ENCODE peak calls at places on chromosome 18, in six cellular contexts. One of them, this sample, is unnamed.

GRCh38 chr18:45666520-45666919 is 51.2 kb downstream of the SLC14A2 start:
- DNase-seq in K562: no peak
- DNase-seq in GM12878: no peak
- DNase-seq in HepG2: peak
- DNase-seq in A549: no peak
- DNase-seq in endothelial cell of umbilical vein: no peak
- DNase-seq in this sample: peak

GRCh38 chr18:37429768-37430167 is 135.8 kb downstream of the CELF4 start:
- DNase-seq in HepG2: no peak
- DNase-seq in endothelial cell of umbilical vein: no peak
- DNase-seq in A549: no peak
- DNase-seq in GM12878: no peak
- DNase-seq in K562: no peak
- DNase-seq in this sample: peak

GRCh38 chr18:14945984-14946383 is 198.0 kb downstream of the ANKRD30B start:
- DNase-seq in endothelial cell of umbilical vein: no peak
- DNase-seq in K562: no peak
- DNase-seq in GM12878: no peak
- DNase-seq in A549: no peak
- DNase-seq in HepG2: no peak
- DNase-seq in this sample: no peak

GRCh38 chr18:36095936-36096519 is 28.7 kb upstream of the RPRD1A start:
- DNase-seq in HepG2: peak
- DNase-seq in A549: peak
- DNase-seq in endothelial cell of umbilical vein: peak
- DNase-seq in GM12878: no peak
- DNase-seq in K562: peak
- DNase-seq in this sample: peak

GRCh38 chr18:40440088-40440487 is 1514.9 kb upstream of the PIK3C3 start:
- DNase-seq in K562: no peak
- DNase-seq in endothelial cell of umbilical vein: no peak
- DNase-seq in A549: no peak
- DNase-seq in HepG2: no peak
- DNase-seq in GM12878: no peak
- DNase-seq in this sample: no peak

GRCh38 chr18:24208270-24209035 is 69.6 kb downstream of the CABYR start:
- DNase-seq in endothelial cell of umbilical vein: no peak
- DNase-seq in HepG2: no peak
- DNase-seq in GM12878: no peak
- DNase-seq in K562: no peak
- DNase-seq in A549: no peak
- DNase-seq in this sample: no peak

GRCh38 chr18:63138469-63139340 is 180.9 kb downstream of the BCL2 start:
- DNase-seq in endothelial cell of umbilical vein: no peak
- DNase-seq in K562: peak
- DNase-seq in A549: no peak
- DNase-seq in GM12878: peak
- DNase-seq in HepG2: no peak
- DNase-seq in this sample: no peak

GRCh38 chr18:72692086-72692485 is 147.9 kb upstream of the CBLN2 start:
- DNase-seq in endothelial cell of umbilical vein: no peak
- DNase-seq in K562: no peak
- DNase-seq in A549: no peak
- DNase-seq in HepG2: no peak
- DNase-seq in GM12878: no peak
- DNase-seq in this sample: no peak

GRCh38 chr18:8623549-8624106 is 14.4 kb downstream of the RAB12 start:
- DNase-seq in A549: no peak
- DNase-seq in HepG2: no peak
- DNase-seq in K562: no peak
- DNase-seq in GM12878: no peak
- DNase-seq in endothelial cell of umbilical vein: no peak
- DNase-seq in this sample: peak

GRCh38 chr18:23471486-23471885 is 18.4 kb downstream of the RIOK3 start:
- DNase-seq in GM12878: no peak
- DNase-seq in A549: no peak
- DNase-seq in endothelial cell of umbilical vein: no peak
- DNase-seq in HepG2: no peak
- DNase-seq in K562: no peak
- DNase-seq in this sample: no peak

GRCh38 chr18:3889803-3890202 is 439.8 kb downstream of the TGIF1 start:
- DNase-seq in A549: no peak
- DNase-seq in endothelial cell of umbilical vein: no peak
- DNase-seq in HepG2: peak
- DNase-seq in K562: no peak
- DNase-seq in GM12878: no peak
- DNase-seq in this sample: no peak

GRCh38 chr18:62452280-62452824 is 70.5 kb upstream of the ZCCHC2 start:
- DNase-seq in GM12878: no peak
- DNase-seq in A549: peak
- DNase-seq in endothelial cell of umbilical vein: no peak
- DNase-seq in K562: no peak
- DNase-seq in HepG2: peak
- DNase-seq in this sample: peak

GRCh38 chr18:382423-382984 is 114.7 kb upstream of the THOC1 start:
- DNase-seq in HepG2: no peak
- DNase-seq in GM12878: no peak
- DNase-seq in K562: no peak
- DNase-seq in endothelial cell of umbilical vein: no peak
- DNase-seq in A549: no peak
- DNase-seq in this sample: no peak

GRCh38 chr18:74499633-74500032 is 3.5 kb downstream of the CNDP2 start:
- DNase-seq in GM12878: peak
- DNase-seq in HepG2: no peak
- DNase-seq in endothelial cell of umbilical vein: no peak
- DNase-seq in K562: peak
- DNase-seq in A549: no peak
- DNase-seq in this sample: peak

DNA sequence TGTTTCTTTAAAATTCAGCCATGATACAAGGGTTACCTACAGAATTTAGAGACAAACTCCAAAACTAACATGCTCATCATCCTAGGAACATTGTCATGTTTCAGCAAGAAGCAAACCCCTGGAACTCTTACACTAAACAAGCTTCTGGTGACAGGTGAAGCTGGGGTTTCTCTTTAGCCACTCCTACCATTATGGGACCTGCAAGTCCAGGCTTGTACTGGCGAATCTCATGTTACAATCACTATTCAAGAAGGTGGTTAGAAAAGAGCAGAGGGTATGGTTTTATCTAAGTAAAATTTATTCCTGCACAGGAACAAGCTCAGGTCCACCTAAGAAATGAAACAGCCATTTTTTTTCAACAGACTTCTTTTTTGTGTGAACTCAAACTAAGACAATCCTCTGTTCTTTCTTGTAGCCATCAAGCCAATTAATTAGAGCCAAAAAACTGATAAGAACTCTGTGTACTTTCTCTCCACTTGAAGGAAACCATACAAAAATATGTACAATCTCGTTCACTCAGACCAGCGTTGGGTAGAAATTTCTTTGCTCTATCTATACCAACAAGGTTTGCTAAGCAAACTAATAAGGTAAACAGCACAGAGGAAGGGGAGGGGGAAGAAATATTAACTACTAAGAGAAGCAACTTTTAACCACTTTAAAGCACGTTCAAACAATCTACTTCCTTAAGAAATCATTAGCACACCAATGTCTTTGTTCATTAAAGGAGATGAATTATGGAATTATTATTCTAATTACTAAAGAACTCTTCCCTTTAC is 63.3 kb upstream of the NEDD4L start:
- DNase-seq in HepG2: no peak
- DNase-seq in GM12878: no peak
- DNase-seq in K562: no peak
- DNase-seq in endothelial cell of umbilical vein: no peak
- DNase-seq in A549: no peak
- DNase-seq in this sample: no peak
- TF ChIP-seq MYC in HepG2: no peak
- TF ChIP-seq MYC in GM12878: no peak
- TF ChIP-seq MYC in K562: no peak
- TF ChIP-seq MYC in endothelial cell of umbilical vein: no peak
- TF ChIP-seq MYC in A549: no peak
- TF ChIP-seq MYC in this sample: no peak

GRCh38 chr18:21241224-21242131 is 554 bp upstream of the GREB1L start:
- DNase-seq in HepG2: no peak
- DNase-seq in endothelial cell of umbilical vein: no peak
- DNase-seq in GM12878: no peak
- DNase-seq in A549: no peak
- DNase-seq in K562: no peak
- DNase-seq in this sample: peak

GRCh38 chr18:21243041-21243431 is 1.0 kb downstream of the GREB1L start:
- DNase-seq in A549: peak
- DNase-seq in GM12878: no peak
- DNase-seq in K562: no peak
- DNase-seq in endothelial cell of umbilical vein: no peak
- DNase-seq in HepG2: no peak
- DNase-seq in this sample: no peak

DNA sequence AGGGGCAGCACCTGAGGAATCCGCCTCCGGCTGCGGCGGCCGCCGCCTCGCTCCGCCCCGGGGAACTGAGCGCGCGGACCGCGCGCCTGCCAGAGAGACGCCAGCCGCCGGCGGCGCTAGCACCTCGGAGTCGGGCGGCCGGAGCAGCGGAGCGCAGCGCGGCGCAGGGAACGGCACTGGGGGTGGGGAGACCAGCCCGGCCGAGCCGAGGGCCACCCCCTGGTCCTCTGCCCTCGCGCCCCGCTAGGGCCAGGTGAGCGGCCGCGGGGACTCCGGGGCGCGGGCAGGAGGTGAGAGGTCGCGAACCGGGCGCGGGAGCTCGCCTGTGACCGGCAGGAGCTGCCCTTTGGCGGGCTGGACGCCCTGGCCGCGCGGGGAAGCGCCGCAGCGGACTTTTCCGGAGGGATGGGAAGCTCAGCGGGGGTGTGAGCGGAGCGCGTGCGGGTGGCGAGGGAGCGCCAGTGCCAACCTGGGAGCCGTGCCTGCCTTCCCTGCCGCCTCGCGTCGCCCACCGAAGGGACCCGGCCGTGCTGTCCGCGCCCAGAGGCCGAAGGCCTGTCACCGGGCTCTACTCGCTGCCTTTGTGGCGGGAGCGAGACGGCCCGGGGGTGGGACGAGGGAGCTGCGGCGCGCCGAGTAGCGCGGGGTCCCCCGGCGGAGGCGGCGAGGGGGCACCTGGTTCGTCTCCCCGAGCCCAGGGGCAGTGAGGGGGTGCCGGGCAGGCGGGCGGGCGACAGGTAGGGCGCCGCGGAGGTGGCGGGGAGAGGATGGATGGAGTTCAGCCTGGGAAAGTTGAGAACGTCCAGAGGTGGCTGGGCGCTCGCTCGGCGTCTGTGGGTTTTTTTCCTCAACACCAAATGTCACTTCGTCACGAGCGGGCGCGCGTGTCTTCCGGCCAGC is at the start of gene GREB1L:
- DNase-seq in K562: no peak
- DNase-seq in GM12878: no peak
- DNase-seq in endothelial cell of umbilical vein: peak
- DNase-seq in HepG2: peak
- DNase-seq in A549: peak
- DNase-seq in this sample: peak
- TF ChIP-seq CTCF in K562: no peak
- TF ChIP-seq CTCF in GM12878: no peak
- TF ChIP-seq CTCF in endothelial cell of umbilical vein: peak
- TF ChIP-seq CTCF in HepG2: peak
- TF ChIP-seq CTCF in A549: peak
- TF ChIP-seq CTCF in this sample: no peak

GRCh38 chr18:48902856-48903601 is 47.7 kb downstream of the SMAD7 start:
- DNase-seq in K562: peak
- DNase-seq in A549: no peak
- DNase-seq in HepG2: peak
- DNase-seq in GM12878: no peak
- DNase-seq in endothelial cell of umbilical vein: peak
- DNase-seq in this sample: no peak

GRCh38 chr18:48900469-48900868 is 50.3 kb downstream of the SMAD7 start:
- DNase-seq in A549: no peak
- DNase-seq in HepG2: no peak
- DNase-seq in K562: no peak
- DNase-seq in GM12878: no peak
- DNase-seq in endothelial cell of umbilical vein: no peak
- DNase-seq in this sample: no peak

GRCh38 chr18:48904086-48904485 is 46.7 kb downstream of the SMAD7 start:
- DNase-seq in endothelial cell of umbilical vein: peak
- DNase-seq in HepG2: no peak
- DNase-seq in K562: no peak
- DNase-seq in A549: no peak
- DNase-seq in GM12878: no peak
- DNase-seq in this sample: no peak

GRCh38 chr18:48901145-48902022 is 49.4 kb downstream of the SMAD7 start:
- DNase-seq in K562: no peak
- DNase-seq in GM12878: no peak
- DNase-seq in A549: no peak
- DNase-seq in HepG2: no peak
- DNase-seq in endothelial cell of umbilical vein: no peak
- DNase-seq in this sample: no peak

DNA sequence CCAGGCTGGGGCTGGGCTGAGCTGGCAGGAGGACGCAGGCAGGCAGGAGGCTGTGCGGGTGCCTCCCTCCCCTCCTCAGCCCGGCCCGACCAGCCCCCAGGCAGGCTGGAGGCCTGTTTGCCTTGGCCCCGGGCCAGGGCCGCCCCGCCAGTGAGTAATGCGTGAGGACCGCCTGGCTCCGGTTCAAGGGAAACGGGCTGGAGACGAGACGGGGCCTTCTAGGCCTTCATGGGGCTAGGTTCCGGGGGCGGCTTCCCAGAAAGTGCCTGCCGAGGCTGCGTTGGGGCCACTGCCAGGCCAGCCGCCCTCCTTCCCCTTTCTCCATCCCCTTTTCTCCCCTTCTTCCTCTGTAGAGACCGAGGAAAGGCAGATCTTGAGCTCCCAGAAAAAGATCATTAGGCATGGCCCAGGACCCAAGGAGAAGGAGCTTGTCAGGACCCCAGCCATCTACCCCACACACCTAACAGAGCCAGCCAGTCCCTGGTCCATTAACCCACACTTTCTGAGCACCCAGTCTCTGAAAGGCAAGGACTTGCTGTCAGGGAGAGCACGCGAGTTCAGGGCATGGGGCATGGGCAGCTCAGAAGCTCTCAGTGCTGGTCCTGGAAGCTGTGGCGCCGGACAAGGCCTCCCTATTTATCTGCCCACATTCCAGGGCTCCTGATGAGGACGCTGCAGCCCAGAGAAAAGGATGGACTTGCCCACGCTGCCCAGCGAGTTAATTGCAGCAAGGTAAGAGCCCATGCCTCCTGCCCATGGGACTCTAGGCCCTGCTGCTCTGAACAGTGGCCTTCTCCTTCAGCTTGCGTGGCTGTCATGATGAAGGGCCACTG is 48.5 kb downstream of the SMAD7 start:
- DNase-seq in A549: peak
- DNase-seq in HepG2: peak
- DNase-seq in K562: peak
- DNase-seq in endothelial cell of umbilical vein: peak
- DNase-seq in GM12878: no peak
- DNase-seq in this sample: no peak
- TF ChIP-seq MAX in A549: peak
- TF ChIP-seq MAX in HepG2: peak
- TF ChIP-seq MAX in K562: no peak
- TF ChIP-seq MAX in endothelial cell of umbilical vein: peak
- TF ChIP-seq MAX in GM12878: no peak
- TF ChIP-seq MAX in this sample: no peak

GRCh38 chr18:46696702-46697101 is 39.7 kb upstream of the LOXHD1 start:
- DNase-seq in A549: no peak
- DNase-seq in HepG2: no peak
- DNase-seq in K562: no peak
- DNase-seq in endothelial cell of umbilical vein: no peak
- DNase-seq in GM12878: no peak
- DNase-seq in this sample: no peak
- TF ChIP-seq MYC in A549: no peak
- TF ChIP-seq MYC in HepG2: no peak
- TF ChIP-seq MYC in K562: no peak
- TF ChIP-seq MYC in endothelial cell of umbilical vein: no peak
- TF ChIP-seq MYC in GM12878: no peak
- TF ChIP-seq MYC in this sample: no peak

This sample was measured in NB4.